ENCODE peak calls at places on chromosomes 12 and 14, in six cellular contexts. M, K, I, C, N and E are unnamed samples.

GRCh38 chr12:106292339-106292738 is 10.2 kb upstream of the TCP11L2 start:
- DNase-seq in M (no peak), K (no peak), I (no peak), C (no peak), N (no peak), E (no peak)

GRCh38 chr14:74959596-74960180 is 4.3 kb upstream of the PGF start:
- DNase-seq in M (no peak), K (no peak), I (no peak), C (no peak), N (no peak), E (no peak)

GRCh38 chr12:11729008-11729407 is 79.5 kb downstream of the ETV6 start:
- DNase-seq in M (no peak), K (no peak), I (no peak), C (peak), N (no peak), E (no peak)

GRCh38 chr12:113003631-113004030 is 25.3 kb downstream of the OAS2 start:
- DNase-seq in M (no peak), K (no peak), I (no peak), C (no peak), N (no peak), E (no peak)

GRCh38 chr14:101738921-101739320 is 22.6 kb upstream of the PPP2R5C start:
- DNase-seq in M (no peak), K (no peak), I (no peak), C (no peak), N (no peak), E (no peak)

GRCh38 chr12:2856051-2856450 is 788 bp downstream of the TEX52 start:
- DNase-seq in M (no peak), K (no peak), I (no peak), C (no peak), N (no peak), E (no peak)

GRCh38 chr14:55074662-55075061 is 23.2 kb downstream of the MAPK1IP1L start:
- DNase-seq in M (no peak), K (no peak), I (no peak), C (no peak), N (no peak), E (peak)

GRCh38 chr12:52156757-52157565 is 34.9 kb downstream of the KRT80 start:
- DNase-seq in M (peak), K (peak), I (no peak), C (peak), N (peak), E (no peak)

GRCh38 chr12:81075539-81075938 is 2.3 kb upstream of the ACSS3 start:
- DNase-seq in M (no peak), K (no peak), I (no peak), C (no peak), N (no peak), E (no peak)

GRCh38 chr12:25052191-25053020 is 103.5 kb upstream of the BCAT1 start:
- DNase-seq in M (no peak), K (no peak), I (no peak), C (peak), N (peak), E (peak)

GRCh38 chr14:93733231-93733630 is 55.1 kb downstream of the PRIMA1 start:
- DNase-seq in M (no peak), K (no peak), I (no peak), C (no peak), N (no peak), E (no peak)

GRCh38 chr14:23513005-23513412 is 38.6 kb downstream of the ZFHX2 start:
- DNase-seq in M (no peak), K (no peak), I (no peak), C (no peak), N (no peak), E (no peak)

GRCh38 chr12:24770851-24771250 is 178.1 kb downstream of the BCAT1 start:
- DNase-seq in M (no peak), K (no peak), I (no peak), C (no peak), N (no peak), E (no peak)

GRCh38 chr12:12693111-12693671 is 2.8 kb downstream of the GPR19 start:
- DNase-seq in M (no peak), K (no peak), I (no peak), C (no peak), N (no peak), E (peak)

GRCh38 chr12:81543621-81544139 is 215.5 kb downstream of the PPFIA2 start:
- DNase-seq in M (no peak), K (no peak), I (no peak), C (no peak), N (no peak), E (no peak)

GRCh38 chr12:84856156-84856900 is 56.3 kb downstream of the SLC6A15 start:
- DNase-seq in M (no peak), K (no peak), I (no peak), C (no peak), N (no peak), E (no peak)

GRCh38 chr12:46921048-46921753 is 95.4 kb upstream of the SLC38A4 start:
- DNase-seq in M (no peak), K (no peak), I (no peak), C (no peak), N (no peak), E (no peak)

GRCh38 chr12:38886064-38886463 is 19.3 kb downstream of the CPNE8 start:
- DNase-seq in M (no peak), K (no peak), I (no peak), C (peak), N (no peak), E (no peak)

GRCh38 chr12:94714378-94714777 is 64.0 kb upstream of the TMCC3 start:
- DNase-seq in M (no peak), K (no peak), I (no peak), C (no peak), N (no peak), E (no peak)

GRCh38 chr12:99009654-99010296 is 364.7 kb downstream of the APAF1 start:
- DNase-seq in M (no peak), K (no peak), I (no peak), C (no peak), N (no peak), E (no peak)

GRCh38 chr14:59483360-59483759 is 848 bp downstream of the L3HYPDH start:
- DNase-seq in M (no peak), K (peak), I (no peak), C (no peak), N (no peak), E (no peak)

GRCh38 chr14:96268426-96269358 is 12.7 kb downstream of the BDKRB1 start:
- DNase-seq in M (peak), K (peak), I (no peak), C (peak), N (no peak), E (no peak)

GRCh38 chr12:77343291-77343690 is 277.9 kb upstream of the E2F7 start:
- DNase-seq in M (no peak), K (no peak), I (no peak), C (no peak), N (no peak), E (no peak)

GRCh38 chr14:66005899-66006434 is 480.2 kb upstream of the CCDC196 start:
- DNase-seq in M (no peak), K (no peak), I (no peak), C (no peak), N (no peak), E (no peak)

GRCh38 chr12:57148469-57149308 is 1.3 kb upstream of the LRP1-AS start:
- DNase-seq in M (peak), K (no peak), I (no peak), C (no peak), N (no peak), E (no peak)

GRCh38 chr12:32390572-32391219 is 8.7 kb upstream of the FGD4 start:
- DNase-seq in M (no peak), K (no peak), I (no peak), C (peak), N (peak), E (no peak)

GRCh38 chr12:120211904-120212283 is 11.0 kb upstream of the RPLP0 start:
- DNase-seq in M (no peak), K (no peak), I (no peak), C (no peak), N (no peak), E (no peak)

GRCh38 chr12:6250343-6250742 is 50.1 kb downstream of the CD9 start:
- DNase-seq in M (peak), K (no peak), I (no peak), C (no peak), N (no peak), E (no peak)

GRCh38 chr14:65566820-65567522 is 154.4 kb downstream of the FUT8 start:
- DNase-seq in M (no peak), K (no peak), I (no peak), C (no peak), N (no peak), E (peak)

GRCh38 chr12:32983968-32984367 is 87.4 kb upstream of the PKP2 start:
- DNase-seq in M (no peak), K (no peak), I (no peak), C (no peak), N (no peak), E (no peak)